ENCODE peak calls at places on chromosomes 13 and 19, in five cellular contexts. U is Peyer's patch, K is HCT116, E is sigmoid colon, I is thoracic aorta. N is an unnamed sample. For H3K4me1, the result is how much of the 10 kb centered on the place peaks cover.

GRCh38 chr13:97141564-97142005 is 80.5 kb upstream of the MBNL2 start:
- DNase-seq in K (peak), I (no peak), E (peak), U (peak), N (peak)

GRCh38 chr13:32415019-32415418 is 12.9 kb downstream of the N4BP2L1 start:
- DNase-seq in I (no peak), K (peak), E (no peak), U (no peak), N (no peak)

GRCh38 chr19:55958356-55958755 is 10.7 kb downstream of the NLRP8 start:
- DNase-seq in I (no peak), K (no peak), U (no peak), E (no peak), N (no peak)

GRCh38 chr19:45716314-45717130 is 14.2 kb downstream of the FBXO46 start:
- DNase-seq in I (no peak), U (no peak), E (no peak), K (no peak), N (no peak)

GRCh38 chr13:71290963-71291937 is 575.8 kb downstream of the DACH1 start:
- DNase-seq in U (peak), E (no peak), I (no peak), K (no peak), N (peak)

GRCh38 chr19:47447470-47448359 is 24.0 kb downstream of the SLC8A2 start:
- DNase-seq in K (peak), U (no peak), I (no peak), E (no peak), N (peak)

GRCh38 chr19:43780706-43781525 is at the start of gene KCNN4:
- DNase-seq in U (peak), I (no peak), E (no peak), K (peak), N (peak)

GRCh38 chr19:14817052-14817451 is 17.9 kb downstream of the OR7A5 start:
- DNase-seq in U (no peak), E (no peak), K (no peak), I (no peak), N (no peak)

GRCh38 chr19:43562211-43562697 is 13.1 kb downstream of the XRCC1 start:
- DNase-seq in K (no peak), I (no peak), U (no peak), E (no peak), N (no peak)

GRCh38 chr13:44132710-44133109 is 240.9 kb upstream of the SERP2 start:
- DNase-seq in E (peak), U (no peak), K (peak), I (peak), N (no peak)

GRCh38 chr19:18438331-18439024 is 545 bp upstream of the ISYNA1 start:
- DNase-seq in I (no peak), K (no peak), U (peak), E (no peak), N (peak)

GRCh38 chr13:73065665-73066350 is 7.0 kb downstream of the KLF5 start:
- DNase-seq in E (no peak), I (no peak), K (no peak), U (peak), N (peak)

GRCh38 chr13:26425439-26426358 is 131.8 kb upstream of the WASF3 start:
- DNase-seq in U (peak), K (no peak), E (peak), I (no peak), N (no peak)

GRCh38 chr19:14563989-14564650 is 7.7 kb downstream of the NDUFB7 start:
- DNase-seq in K (peak), U (no peak), E (no peak), I (no peak), N (no peak)

GRCh38 chr13:47794963-47795362 is 206.1 kb downstream of the SUCLA2 start:
- DNase-seq in E (no peak), I (no peak), U (no peak), K (peak), N (no peak)

GRCh38 chr13:26722321-26722720 is 38.3 kb downstream of the GPR12 start:
- DNase-seq in K (no peak), E (no peak), I (no peak), U (no peak), N (no peak)

GRCh38 chr19:35860436-35860817 is 3.7 kb downstream of the KIRREL2 start:
- DNase-seq in U (no peak), I (no peak), E (no peak), K (no peak), N (no peak)

GRCh38 chr19:37874784-37875183 is 31.6 kb downstream of the WDR87 start:
- DNase-seq in I (no peak), U (no peak), E (no peak), K (no peak), N (no peak)

GRCh38 chr19:17266975-17267788 is at the start of gene BABAM1:
- DNase-seq in U (peak), I (peak), E (peak), K (peak), N (peak)

GRCh38 chr13:110340812-110341444 is 33.8 kb downstream of the COL4A2 start:
- DNase-seq in E (peak), U (peak), I (peak), K (no peak), N (no peak)

GRCh38 chr13:49878682-49879081 is 57.5 kb downstream of the SPRYD7 start:
- DNase-seq in I (no peak), U (no peak), K (no peak), E (no peak), N (no peak)

GRCh38 chr13:38657191-38657590 is 29.7 kb upstream of the FREM2 start:
- DNase-seq in E (no peak), I (no peak), U (no peak), K (no peak), N (peak)

GRCh38 chr19:4754248-4754647 is 30.6 kb upstream of the DPP9 start:
- DNase-seq in E (no peak), I (no peak), K (no peak), U (no peak), N (no peak)

GRCh38 chr13:111371720-111372119 is 51.3 kb downstream of the TEX29 start:
- DNase-seq in I (no peak), E (no peak), K (no peak), U (no peak), N (no peak)

GRCh38 chr13:111393221-111393790 is 72.9 kb downstream of the TEX29 start:
- DNase-seq in I (no peak), E (no peak), K (no peak), U (no peak), N (no peak)

GRCh38 chr13:98142427-98143156 is at the start of gene FARP1:
- DNase-seq in E (peak), I (no peak), U (peak), K (peak), N (peak)

GRCh38 chr19:39199025-39199424 is 2.3 kb downstream of the NCCRP1 start:
- DNase-seq in I (no peak), U (no peak), K (no peak), E (peak), N (no peak)

GRCh38 chr13:58587183-58587582 is 955.6 kb downstream of the PCDH17 start:
- DNase-seq in E (no peak), I (no peak), U (no peak), K (no peak), N (no peak)

GRCh38 chr13:48660356-48661076 is 6.8 kb downstream of the CYSLTR2 start:
- DNase-seq in K (no peak), E (no peak), U (no peak), I (no peak), N (no peak)

GRCh38 chr13:60584976-60585375 is 188.0 kb downstream of the TDRD3 start:
- DNase-seq in E (no peak), K (no peak), U (no peak), I (no peak), N (no peak)

GRCh38 chr13:83992566-83993358 is 110.5 kb upstream of the SLITRK1 start:
- DNase-seq in I (no peak), U (no peak), K (no peak), E (no peak), N (no peak)

GRCh38 chr19:6718741-6719539 is 1.5 kb downstream of the C3 start:
- DNase-seq in I (no peak), E (peak), K (peak), U (no peak), N (no peak)

GRCh38 chr19:39390460-39390758 is 497 bp downstream of the PAF1 start:
- DNase-seq in U (peak), K (peak), E (peak), I (no peak), N (no peak)

GRCh38 chr13:20313896-20314295 is 81.8 kb upstream of the GJB6 start:
- DNase-seq in I (no peak), U (no peak), E (no peak), K (no peak), N (no peak)

GRCh38 chr19:4851551-4852290 is 15.7 kb downstream of the PLIN3 start:
- DNase-seq in K (no peak), I (peak), E (peak), U (peak), N (no peak)

GRCh38 chr13:111940892-111941291 is 126.1 kb upstream of the SOX1 start:
- DNase-seq in I (no peak), K (no peak), U (no peak), E (no peak), N (no peak)

GRCh38 chr19:2167896-2168618 is 4.3 kb downstream of the DOT1L start:
- DNase-seq in I (peak), K (no peak), U (peak), E (peak), N (no peak)
- H3K4me1 ChIP-seq in I (half or more), K (half or more), U (under half), E (under half), N (under half)

GRCh38 chr19:33388817-33389573 is 15.5 kb downstream of the CEBPG start:
- DNase-seq in E (peak), I (no peak), U (peak), K (no peak), N (no peak)
- H3K27ac ChIP-seq in E (peak), I (peak), U (peak), K (no peak), N (no peak)

GRCh38 chr19:19460258-19460731 is 54.8 kb downstream of the GATAD2A start:
- DNase-seq in U (peak), I (no peak), K (no peak), E (no peak), N (no peak)

GRCh38 chr19:19461306-19461670 is 54.1 kb downstream of the TSSK6 start:
- DNase-seq in U (no peak), E (no peak), K (no peak), I (no peak), N (no peak)

GRCh38 chr19:19460761-19461265 is 54.5 kb downstream of the TSSK6 start:
- DNase-seq in E (peak), K (no peak), I (no peak), U (peak), N (no peak)

GRCh38 chr19:19463348-19464117 is 51.8 kb downstream of the TSSK6 start:
- DNase-seq in U (no peak), E (peak), K (no peak), I (no peak), N (no peak)

GRCh38 chr19:19461671-19462622 is 53.4 kb downstream of the TSSK6 start:
- DNase-seq in E (peak), I (no peak), K (no peak), U (peak), N (no peak)
- TF ChIP-seq CTCF in E (no peak), I (no peak), K (no peak), U (no peak), N (no peak)

DNA sequence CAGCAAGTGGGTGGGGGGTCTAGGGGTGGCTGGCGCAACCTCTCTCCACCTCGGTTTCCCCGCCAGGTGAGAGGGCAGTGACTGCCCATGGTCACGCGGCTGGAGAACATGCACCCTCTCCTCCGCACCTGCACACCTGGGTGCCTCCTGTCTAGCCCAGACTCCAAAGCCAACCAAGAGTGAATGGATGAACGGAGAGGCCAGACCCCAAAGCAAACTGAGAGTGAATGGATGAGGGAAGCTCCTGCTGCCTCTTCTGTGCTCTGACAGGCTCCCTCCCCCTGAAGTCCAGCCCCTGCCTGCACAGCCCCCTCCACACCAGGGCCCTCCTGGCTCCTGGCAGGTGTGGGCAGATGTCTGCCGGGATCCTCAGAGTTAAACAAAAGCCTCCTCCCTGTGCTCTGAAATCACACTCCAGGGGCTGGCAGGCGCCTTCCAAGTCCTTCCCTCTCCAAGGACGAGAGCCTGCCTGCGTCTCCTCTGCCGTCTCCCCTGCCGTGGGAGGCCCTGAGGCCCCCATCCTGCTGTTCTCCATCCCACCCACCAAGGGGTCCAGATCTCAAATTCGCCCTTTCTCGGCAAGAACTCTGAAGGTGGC is 2.2 kb downstream of the SBNO2 start:
- DNase-seq in U (no peak), I (no peak), E (peak), K (no peak), N (peak)
- H3K4me1 ChIP-seq in U (under half), I (under half), E (under half), K (under half), N (under half)

GRCh38 chr19:41956621-41957020 is 2.5 kb downstream of the RABAC1 start:
- DNase-seq in I (no peak), K (no peak), U (no peak), E (no peak), N (no peak)

GRCh38 chr19:41955521-41955920 is 3.6 kb downstream of the RABAC1 start:
- DNase-seq in U (no peak), I (no peak), E (no peak), K (no peak), N (no peak)

GRCh38 chr19:41957161-41957837 is 1.8 kb downstream of the RABAC1 start:
- DNase-seq in U (peak), K (no peak), I (no peak), E (no peak), N (no peak)

DNA sequence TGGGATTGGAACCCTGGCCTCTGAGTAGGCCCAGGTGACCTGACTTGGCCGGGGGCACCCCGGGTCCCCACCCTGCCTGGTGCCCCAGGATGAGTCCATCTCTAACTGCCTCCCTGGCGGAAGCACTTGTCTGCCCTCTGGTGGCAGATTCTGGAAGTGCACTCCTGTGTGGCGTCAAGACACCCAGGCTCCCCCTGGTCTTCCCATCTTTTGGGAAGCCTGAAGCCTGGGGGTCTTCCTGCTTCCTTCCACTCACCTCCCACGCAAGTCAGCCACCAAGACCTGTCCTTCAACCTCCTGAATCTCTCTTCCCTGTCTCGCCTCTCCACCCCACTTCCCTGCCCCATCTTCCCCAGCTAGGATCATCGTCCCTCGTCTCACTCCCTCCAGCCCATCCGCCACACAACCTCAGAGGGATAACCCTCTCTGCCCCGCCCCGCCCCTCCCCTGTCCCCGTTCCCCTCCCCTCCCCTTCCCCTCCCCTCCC is 7.4 kb downstream of the RABAC1 start:
- DNase-seq in U (peak), E (peak), K (peak), I (no peak), N (no peak)
- H3K27ac ChIP-seq in U (no peak), E (no peak), K (no peak), I (no peak), N (no peak)

GRCh38 chr19:2399582-2399981 is 27.8 kb downstream of the TIMM13 start:
- DNase-seq in E (no peak), K (no peak), U (no peak), I (no peak), N (no peak)
- TF ChIP-seq CTCF in E (no peak), K (no peak), U (no peak), I (no peak), N (no peak)

GRCh38 chr13:77537302-77537919 is 1.9 kb downstream of the SCEL start:
- DNase-seq in U (no peak), I (no peak), E (no peak), K (no peak), N (peak)

GRCh38 chr13:77532983-77533382 is 2.5 kb upstream of the SCEL start:
- DNase-seq in K (no peak), E (no peak), U (no peak), I (no peak), N (no peak)

GRCh38 chr13:77533875-77534788 is 1.4 kb upstream of the SCEL start:
- DNase-seq in U (no peak), E (no peak), I (no peak), K (no peak), N (no peak)

GRCh38 chr13:77535448-77535847 is at the start of gene SCEL:
- DNase-seq in E (no peak), K (peak), I (no peak), U (no peak), N (peak)

GRCh38 chr13:77536358-77536757 is 852 bp downstream of the SCEL start:
- DNase-seq in U (no peak), K (no peak), I (no peak), E (no peak), N (no peak)
- H3K4me1 ChIP-seq in U (under half), K (under half), I (under half), E (under half), N (under half)

GRCh38 chr13:81142306-81142999 is 801.5 kb upstream of the SPRY2 start:
- DNase-seq in K (no peak), U (no peak), E (no peak), I (no peak), N (no peak)

GRCh38 chr13:81140675-81141074 is 799.7 kb upstream of the SPRY2 start:
- DNase-seq in U (no peak), E (no peak), K (no peak), I (no peak), N (no peak)

GRCh38 chr13:81133066-81133465 is 792.1 kb upstream of the SPRY2 start:
- DNase-seq in I (no peak), U (no peak), K (no peak), E (no peak), N (peak)

GRCh38 chr13:81138353-81138995 is 797.5 kb upstream of the SPRY2 start:
- DNase-seq in K (no peak), E (no peak), U (no peak), I (no peak), N (no peak)
- H3K27ac ChIP-seq in K (no peak), E (no peak), U (no peak), I (no peak), N (no peak)